ENCODE peak calls at places on chromosomes 5 and 9, in eight cellular contexts. One of them, this sample, is unnamed.

GRCh38 chr5:136703706-136704105 is 338.4 kb upstream of the TRPC7 start:
- DNase-seq in caudate nucleus: no peak
- DNase-seq in left colon: no peak
- DNase-seq in GM10248: no peak
- DNase-seq in A549: no peak
- DNase-seq in activated CD4-positive, alpha-beta T cell treated with anti-CD3 and anti-CD28 coated beads for 36 hours: no peak
- DNase-seq in neural crest cell: no peak
- DNase-seq in H54: no peak
- DNase-seq in this sample: no peak

GRCh38 chr5:146426853-146427618 is 20.1 kb upstream of the TCERG1 start:
- DNase-seq in caudate nucleus: no peak
- DNase-seq in left colon: no peak
- DNase-seq in GM10248: peak
- DNase-seq in A549: peak
- DNase-seq in activated CD4-positive, alpha-beta T cell treated with anti-CD3 and anti-CD28 coated beads for 36 hours: no peak
- DNase-seq in neural crest cell: no peak
- DNase-seq in H54: peak
- DNase-seq in this sample: peak

GRCh38 chr5:154313360-154314017 is 123.0 kb downstream of the GALNT10 start:
- DNase-seq in caudate nucleus: no peak
- DNase-seq in left colon: no peak
- DNase-seq in GM10248: no peak
- DNase-seq in A549: no peak
- DNase-seq in activated CD4-positive, alpha-beta T cell treated with anti-CD3 and anti-CD28 coated beads for 36 hours: no peak
- DNase-seq in neural crest cell: no peak
- DNase-seq in H54: no peak
- DNase-seq in this sample: no peak

GRCh38 chr9:15271403-15271802 is 35.6 kb downstream of the TTC39B start:
- DNase-seq in caudate nucleus: no peak
- DNase-seq in left colon: no peak
- DNase-seq in GM10248: no peak
- DNase-seq in A549: no peak
- DNase-seq in activated CD4-positive, alpha-beta T cell treated with anti-CD3 and anti-CD28 coated beads for 36 hours: peak
- DNase-seq in neural crest cell: no peak
- DNase-seq in H54: no peak
- DNase-seq in this sample: no peak

GRCh38 chr5:1445313-1445894 is at the start of gene SLC6A3:
- DNase-seq in caudate nucleus: no peak
- DNase-seq in left colon: peak
- DNase-seq in GM10248: no peak
- DNase-seq in A549: no peak
- DNase-seq in activated CD4-positive, alpha-beta T cell treated with anti-CD3 and anti-CD28 coated beads for 36 hours: peak
- DNase-seq in neural crest cell: peak
- DNase-seq in H54: no peak
- DNase-seq in this sample: no peak

GRCh38 chr5:135481908-135482307 is 29.8 kb upstream of the TIFAB start:
- DNase-seq in caudate nucleus: no peak
- DNase-seq in left colon: no peak
- DNase-seq in GM10248: no peak
- DNase-seq in A549: no peak
- DNase-seq in activated CD4-positive, alpha-beta T cell treated with anti-CD3 and anti-CD28 coated beads for 36 hours: no peak
- DNase-seq in neural crest cell: no peak
- DNase-seq in H54: no peak
- DNase-seq in this sample: no peak

GRCh38 chr9:110626109-110626829 is 42.3 kb upstream of the MUSK start:
- DNase-seq in caudate nucleus: no peak
- DNase-seq in left colon: no peak
- DNase-seq in GM10248: no peak
- DNase-seq in A549: no peak
- DNase-seq in activated CD4-positive, alpha-beta T cell treated with anti-CD3 and anti-CD28 coated beads for 36 hours: peak
- DNase-seq in neural crest cell: no peak
- DNase-seq in H54: no peak
- DNase-seq in this sample: no peak

GRCh38 chr9:126146254-126147145 is 180.1 kb upstream of the MVB12B start:
- DNase-seq in caudate nucleus: no peak
- DNase-seq in left colon: peak
- DNase-seq in GM10248: peak
- DNase-seq in A549: peak
- DNase-seq in activated CD4-positive, alpha-beta T cell treated with anti-CD3 and anti-CD28 coated beads for 36 hours: peak
- DNase-seq in neural crest cell: peak
- DNase-seq in H54: no peak
- DNase-seq in this sample: peak

GRCh38 chr9:34576943-34577634 is 12.4 kb downstream of the CNTFR start:
- DNase-seq in caudate nucleus: no peak
- DNase-seq in left colon: peak
- DNase-seq in GM10248: no peak
- DNase-seq in A549: no peak
- DNase-seq in activated CD4-positive, alpha-beta T cell treated with anti-CD3 and anti-CD28 coated beads for 36 hours: no peak
- DNase-seq in neural crest cell: peak
- DNase-seq in H54: no peak
- DNase-seq in this sample: no peak

GRCh38 chr5:79834420-79835219 is 145.0 kb downstream of the CMYA5 start:
- DNase-seq in caudate nucleus: no peak
- DNase-seq in left colon: no peak
- DNase-seq in GM10248: no peak
- DNase-seq in A549: no peak
- DNase-seq in activated CD4-positive, alpha-beta T cell treated with anti-CD3 and anti-CD28 coated beads for 36 hours: no peak
- DNase-seq in neural crest cell: no peak
- DNase-seq in H54: no peak
- DNase-seq in this sample: no peak

GRCh38 chr5:17305024-17305423 is 87.6 kb downstream of the BASP1 start:
- DNase-seq in caudate nucleus: no peak
- DNase-seq in left colon: no peak
- DNase-seq in GM10248: no peak
- DNase-seq in A549: peak
- DNase-seq in activated CD4-positive, alpha-beta T cell treated with anti-CD3 and anti-CD28 coated beads for 36 hours: no peak
- DNase-seq in neural crest cell: no peak
- DNase-seq in H54: no peak
- DNase-seq in this sample: no peak

GRCh38 chr5:131224387-131225191 is 39.3 kb upstream of the CDC42SE2 start:
- DNase-seq in caudate nucleus: no peak
- DNase-seq in left colon: peak
- DNase-seq in GM10248: peak
- DNase-seq in A549: no peak
- DNase-seq in activated CD4-positive, alpha-beta T cell treated with anti-CD3 and anti-CD28 coated beads for 36 hours: peak
- DNase-seq in neural crest cell: no peak
- DNase-seq in H54: no peak
- DNase-seq in this sample: no peak

GRCh38 chr5:135087950-135088349 is 53.9 kb upstream of the PITX1 start:
- DNase-seq in caudate nucleus: no peak
- DNase-seq in left colon: no peak
- DNase-seq in GM10248: no peak
- DNase-seq in A549: no peak
- DNase-seq in activated CD4-positive, alpha-beta T cell treated with anti-CD3 and anti-CD28 coated beads for 36 hours: no peak
- DNase-seq in neural crest cell: no peak
- DNase-seq in H54: no peak
- DNase-seq in this sample: no peak

GRCh38 chr9:98214811-98215210 is 22.4 kb upstream of the CORO2A start:
- DNase-seq in caudate nucleus: no peak
- DNase-seq in left colon: no peak
- DNase-seq in GM10248: no peak
- DNase-seq in A549: no peak
- DNase-seq in activated CD4-positive, alpha-beta T cell treated with anti-CD3 and anti-CD28 coated beads for 36 hours: no peak
- DNase-seq in neural crest cell: no peak
- DNase-seq in H54: no peak
- DNase-seq in this sample: no peak

GRCh38 chr5:160466889-160467554 is 45.4 kb downstream of the PTTG1 start:
- DNase-seq in caudate nucleus: no peak
- DNase-seq in left colon: no peak
- DNase-seq in GM10248: no peak
- DNase-seq in A549: peak
- DNase-seq in activated CD4-positive, alpha-beta T cell treated with anti-CD3 and anti-CD28 coated beads for 36 hours: no peak
- DNase-seq in neural crest cell: no peak
- DNase-seq in H54: no peak
- DNase-seq in this sample: no peak

This sample was measured in HEK293T.